ENCODE peak calls at places on chromosomes 4 and X, in six cellular contexts. Q is HepG2, I is pancreas, V is IMR-90, C is astrocyte of the cerebellum, B is thyroid gland. L is an unnamed sample.

GRCh38 chrX:6465731-6466130 is 69.2 kb downstream of the VCX3A start:
- DNase-seq in V (no peak), B (no peak), I (no peak), C (no peak), Q (no peak), L (no peak)

GRCh38 chr4:54657556-54658313 is at the start of gene KIT:
- DNase-seq in B (peak), C (peak), I (peak), V (peak), Q (no peak), L (no peak)

GRCh38 chr4:43496188-43496587 is 603.7 kb downstream of the GRXCR1 start:
- DNase-seq in C (no peak), B (no peak), Q (no peak), V (peak), I (no peak), L (no peak)

GRCh38 chr4:8221985-8222384 is 22.9 kb downstream of the SH3TC1 start:
- DNase-seq in I (no peak), Q (no peak), C (no peak), B (no peak), V (no peak), L (no peak)

GRCh38 chr4:153776601-153777000 is 12.3 kb downstream of the SFRP2 start:
- DNase-seq in V (no peak), C (no peak), B (no peak), I (no peak), Q (no peak), L (no peak)

GRCh38 chrX:154368630-154369452 is 5.6 kb downstream of the FLNA start:
- DNase-seq in C (peak), I (peak), V (peak), Q (peak), B (peak), L (peak)

GRCh38 chr4:2802618-2803531 is 10.0 kb downstream of the SH3BP2 start:
- DNase-seq in V (no peak), I (no peak), B (no peak), Q (no peak), C (no peak), L (peak)

GRCh38 chrX:52933976-52934703 is 24.2 kb downstream of the FAM156A start:
- DNase-seq in C (no peak), Q (no peak), I (no peak), V (no peak), B (no peak), L (no peak)

GRCh38 chr4:7950301-7951092 is 10.8 kb upstream of the AFAP1 start:
- DNase-seq in I (no peak), V (no peak), Q (no peak), B (no peak), C (no peak), L (no peak)

GRCh38 chr4:98430708-98431403 is 169.7 kb downstream of the RAP1GDS1 start:
- DNase-seq in Q (no peak), C (peak), V (peak), B (no peak), I (no peak), L (no peak)

GRCh38 chr4:177285953-177286352 is 23.7 kb upstream of the NEIL3 start:
- DNase-seq in V (no peak), Q (no peak), C (no peak), I (no peak), B (no peak), L (no peak)

GRCh38 chrX:110086162-110086915 is 83.4 kb downstream of the TMEM164 start:
- DNase-seq in C (no peak), Q (peak), I (no peak), V (peak), B (no peak), L (no peak)

GRCh38 chrX:67922950-67923349 is 379.1 kb downstream of the AR start:
- DNase-seq in V (no peak), Q (no peak), B (no peak), I (no peak), C (no peak), L (no peak)

DNA sequence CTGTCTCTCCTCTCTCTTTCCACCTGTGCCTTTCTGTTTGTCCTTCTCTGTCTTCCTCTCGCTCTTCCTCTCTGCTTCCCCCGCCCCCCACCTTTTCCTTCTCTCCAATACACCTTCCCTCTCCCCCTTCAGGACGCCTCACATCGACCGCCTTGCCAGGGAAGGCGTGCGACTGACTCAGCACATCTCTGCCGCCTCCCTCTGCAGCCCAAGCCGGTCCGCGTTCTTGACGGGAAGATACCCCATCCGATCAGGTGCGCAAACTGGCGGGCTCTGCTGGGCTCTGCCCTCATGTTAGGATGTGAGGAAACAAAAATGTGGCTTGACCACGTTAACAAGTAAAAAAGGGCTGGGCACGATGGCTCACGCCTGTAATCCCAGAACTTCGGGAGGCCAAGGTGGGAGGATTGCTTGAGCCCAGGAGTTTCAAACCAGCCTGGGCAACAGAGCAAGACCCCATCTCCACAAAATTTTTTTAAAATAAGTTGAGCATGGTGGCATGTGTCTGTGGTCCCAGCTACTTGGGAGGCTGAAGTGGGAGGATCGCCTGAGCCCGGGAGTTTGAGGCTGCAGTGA is 35.2 kb downstream of the ARSF start:
- DNase-seq in I (no peak), Q (no peak), V (no peak), B (no peak), C (no peak), L (no peak)
- TF ChIP-seq CTCF in I (no peak), Q (no peak), V (no peak), B (no peak), C (no peak), L (no peak)

DNA sequence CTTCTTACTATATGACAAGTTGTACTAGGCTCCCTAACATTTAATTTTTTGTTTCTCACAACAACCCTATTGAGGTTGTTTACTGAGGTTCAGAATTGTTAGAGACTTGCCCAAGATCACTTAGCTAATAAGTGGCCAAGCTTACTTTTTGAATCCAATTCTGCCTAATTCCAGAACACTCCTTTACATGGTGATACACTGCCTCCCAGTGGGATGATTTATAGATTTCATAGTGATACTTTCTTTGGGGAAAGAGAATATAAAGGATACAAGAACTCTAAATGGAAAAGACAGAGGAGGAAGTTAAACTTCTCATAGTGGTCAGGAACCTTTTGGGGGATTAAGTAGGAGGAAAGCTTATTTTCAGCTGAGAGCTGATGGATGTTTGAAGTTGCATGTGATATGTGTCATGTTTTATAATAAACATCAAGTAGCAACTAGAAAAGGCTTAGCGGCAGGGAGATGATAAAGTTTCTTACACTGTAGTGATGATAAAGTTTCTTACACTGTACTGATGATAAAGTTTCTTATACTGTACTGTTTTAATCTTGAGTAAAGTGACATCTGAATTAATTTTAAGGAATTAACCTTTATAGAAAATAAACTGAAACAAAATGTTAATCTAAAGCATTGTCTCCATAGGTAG is 15.3 kb downstream of the STAG2 start:
- DNase-seq in V (peak), I (no peak), Q (peak), C (no peak), B (no peak), L (no peak)
- TF ChIP-seq CTCF in V (peak), I (no peak), Q (peak), C (no peak), B (no peak), L (no peak)

GRCh38 chrX:40537310-40537709 is 43.5 kb upstream of the ATP6AP2 start:
- DNase-seq in C (no peak), I (no peak), Q (no peak), V (no peak), B (no peak), L (no peak)

GRCh38 chrX:40542208-40542607 is 38.6 kb upstream of the ATP6AP2 start:
- DNase-seq in B (no peak), V (no peak), C (no peak), I (no peak), Q (no peak), L (no peak)

GRCh38 chrX:40542972-40543371 is 37.8 kb upstream of the ATP6AP2 start:
- DNase-seq in Q (no peak), C (no peak), V (no peak), I (no peak), B (peak), L (no peak)

GRCh38 chrX:40538391-40538790 is 42.4 kb upstream of the ATP6AP2 start:
- DNase-seq in Q (no peak), C (no peak), B (no peak), V (no peak), I (no peak), L (no peak)

GRCh38 chrX:40539214-40540142 is 41.3 kb upstream of the ATP6AP2 start:
- DNase-seq in I (no peak), B (peak), C (no peak), Q (no peak), V (peak), L (peak)
- TF ChIP-seq CTCF in I (no peak), B (no peak), C (no peak), Q (peak), V (no peak), L (no peak)

GRCh38 chr4:73259552-73260140 is 1.0 kb upstream of the ANKRD17 start:
- DNase-seq in Q (peak), V (no peak), I (no peak), B (no peak), C (no peak), L (no peak)

GRCh38 chr4:73258668-73259551 is at the start of gene ANKRD17:
- DNase-seq in V (peak), Q (peak), I (peak), B (peak), C (peak), L (peak)

GRCh38 chr4:73257242-73257994 is 1.2 kb downstream of the ANKRD17 start:
- DNase-seq in B (peak), C (peak), I (peak), Q (peak), V (peak), L (no peak)

GRCh38 chr4:73257995-73258667 is 467 bp downstream of the ANKRD17 start:
- DNase-seq in B (peak), Q (peak), C (no peak), I (no peak), V (peak), L (no peak)
- TF ChIP-seq CTCF in B (no peak), Q (peak), C (no peak), I (no peak), V (peak), L (no peak)

DNA sequence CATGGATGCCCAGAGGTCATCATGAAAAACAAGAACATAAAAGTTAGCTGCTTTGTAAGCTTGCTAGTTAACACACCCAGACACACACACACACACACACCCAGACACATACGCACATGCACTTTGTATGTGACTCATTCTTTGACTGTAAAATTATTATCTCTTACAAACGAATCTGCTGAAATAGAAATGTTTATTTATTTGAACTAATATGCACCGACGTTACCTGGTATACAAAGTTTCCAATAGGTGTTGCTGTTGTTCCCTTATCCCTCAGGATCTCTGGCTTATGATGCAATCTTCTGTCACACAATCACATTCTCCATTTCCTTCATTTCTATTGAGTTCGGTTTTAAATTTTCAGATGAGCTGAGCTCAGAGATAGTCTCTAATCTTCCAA is 209.3 kb downstream of the PTTG2 start:
- DNase-seq in V (peak), B (no peak), Q (no peak), C (no peak), I (no peak), L (no peak)
- TF ChIP-seq CTCF in V (no peak), B (no peak), Q (no peak), C (no peak), I (no peak), L (no peak)

GRCh38 chr4:186624951-186625350 is 69.6 kb upstream of the MTNR1A start:
- DNase-seq in I (no peak), C (peak), V (peak), Q (peak), B (no peak), L (no peak)

GRCh38 chr4:186623546-186623945 is 68.2 kb upstream of the MTNR1A start:
- DNase-seq in V (no peak), B (no peak), I (no peak), Q (no peak), C (no peak), L (no peak)

GRCh38 chr4:186622788-186623464 is 67.6 kb upstream of the MTNR1A start:
- DNase-seq in B (no peak), I (no peak), Q (no peak), C (no peak), V (peak), L (no peak)

GRCh38 chr4:186617921-186618320 is 62.6 kb upstream of the MTNR1A start:
- DNase-seq in Q (no peak), B (no peak), V (peak), I (no peak), C (no peak), L (no peak)

GRCh38 chr4:186621959-186622553 is 66.7 kb upstream of the MTNR1A start:
- DNase-seq in V (peak), I (no peak), C (peak), B (no peak), Q (no peak), L (no peak)
- TF ChIP-seq CTCF in V (peak), I (no peak), C (peak), B (no peak), Q (no peak), L (no peak)